ENCODE peak calls at places on chromosomes 13 and 19, in four cellular contexts. F is LHCN-M2, E is left ventricle myocardium superior, O is NAMALWA. G is an unnamed sample.

GRCh38 chr19:7870571-7871279 is 3.5 kb downstream of the PRR36 start:
- DNase-seq in F (peak), E (peak), O (peak), G (no peak)

GRCh38 chr13:38044067-38044466 is 174.5 kb upstream of the TRPC4 start:
- DNase-seq in F (no peak), E (no peak), O (no peak), G (no peak)

GRCh38 chr19:48997972-48998371 is 4.3 kb downstream of the RUVBL2 start:
- DNase-seq in F (peak), E (no peak), O (peak), G (no peak)

GRCh38 chr13:38888309-38888708 is 102.3 kb downstream of the STOML3 start:
- DNase-seq in F (peak), E (no peak), O (no peak), G (no peak)

GRCh38 chr13:91922969-91923592 is 524.7 kb downstream of the GPC5 start:
- DNase-seq in F (no peak), E (no peak), O (peak), G (no peak)

GRCh38 chr13:29936051-29936813 is 85.8 kb upstream of the UBL3 start:
- DNase-seq in F (no peak), E (no peak), O (no peak), G (no peak)

GRCh38 chr19:49613374-49613773 is 22.4 kb downstream of the PRR12 start:
- DNase-seq in F (peak), E (no peak), O (no peak), G (no peak)

GRCh38 chr13:33204130-33204927 is 81.2 kb downstream of the STARD13 start:
- DNase-seq in F (peak), E (peak), O (no peak), G (no peak)

GRCh38 chr13:27406178-27406939 is 18.1 kb upstream of the GTF3A start:
- DNase-seq in F (peak), E (no peak), O (peak), G (no peak)

G was measured in iPS DF 6.9.